ENCODE peak calls at places on chromosome 18, in five cellular contexts. I is H9, S is mesenchymal stem cell, P is neuronal stem cell, Y is H1. E is an unnamed sample.

GRCh38 chr18:63953811-63954210 is 4.7 kb downstream of the HMSD start:
- DNase-seq in I (no peak), S (no peak), P (no peak), Y (no peak), E (no peak)

GRCh38 chr18:73613706-73614340 is 533.8 kb downstream of the FBXO15 start:
- DNase-seq in I (no peak), S (no peak), P (no peak), Y (no peak), E (no peak)

GRCh38 chr18:63506336-63506646 is 29.5 kb downstream of the SERPINB5 start:
- DNase-seq in I (no peak), S (no peak), P (no peak), Y (no peak), E (no peak)

GRCh38 chr18:11488175-11488574 is 121.2 kb upstream of the SLC35G4 start:
- DNase-seq in I (no peak), S (no peak), P (no peak), Y (no peak), E (no peak)

GRCh38 chr18:50654211-50654610 is 94.3 kb downstream of the MAPK4 start:
- DNase-seq in I (no peak), S (no peak), P (no peak), Y (no peak), E (no peak)

GRCh38 chr18:49630246-49630699 is 68.4 kb downstream of the LIPG start:
- DNase-seq in I (no peak), S (peak), P (no peak), Y (no peak), E (no peak)

GRCh38 chr18:8153887-8154583 is 455.2 kb upstream of the RAB12 start:
- DNase-seq in I (no peak), S (peak), P (no peak), Y (no peak), E (no peak)

GRCh38 chr18:77131652-77132368 is 773 bp downstream of the MBP start:
- DNase-seq in I (no peak), S (peak), P (no peak), Y (no peak), E (peak)

GRCh38 chr18:10681581-10682367 is 155.9 kb downstream of the NAPG start:
- DNase-seq in I (no peak), S (no peak), P (no peak), Y (no peak), E (peak)

GRCh38 chr18:32093106-32093511 is 1.4 kb downstream of the RNF138 start:
- DNase-seq in I (peak), S (peak), P (peak), Y (peak), E (peak)

GRCh38 chr18:23494992-23495391 is 8.3 kb upstream of the RMC1 start:
- DNase-seq in I (no peak), S (no peak), P (no peak), Y (no peak), E (no peak)

GRCh38 chr18:10205136-10205535 is 249.3 kb upstream of the APCDD1 start:
- DNase-seq in I (no peak), S (no peak), P (no peak), Y (no peak), E (no peak)

GRCh38 chr18:12307251-12307736 is 747 bp upstream of the TUBB6 start:
- DNase-seq in I (no peak), S (peak), P (peak), Y (no peak), E (peak)

GRCh38 chr18:52499018-52499417 is 159.0 kb downstream of the DCC start:
- DNase-seq in I (no peak), S (no peak), P (no peak), Y (no peak), E (no peak)

GRCh38 chr18:23828426-23828825 is 139.2 kb downstream of the LAMA3 start:
- DNase-seq in I (no peak), S (peak), P (no peak), Y (no peak), E (peak)

GRCh38 chr18:79949571-79950439 is 1.6 kb downstream of the SLC66A2 start:
- DNase-seq in I (peak), S (no peak), P (no peak), Y (no peak), E (no peak)

GRCh38 chr18:29251681-29252080 is 1074.8 kb upstream of the CDH2 start:
- DNase-seq in I (no peak), S (no peak), P (no peak), Y (no peak), E (no peak)

GRCh38 chr18:45167631-45168225 is 447.5 kb upstream of the SLC14A2 start:
- DNase-seq in I (no peak), S (peak), P (no peak), Y (no peak), E (no peak)

GRCh38 chr18:9684901-9685738 is 23.0 kb upstream of the RAB31 start:
- DNase-seq in I (no peak), S (peak), P (no peak), Y (no peak), E (no peak)

GRCh38 chr18:33871363-33872025 is 293.5 kb downstream of the ASXL3 start:
- DNase-seq in I (no peak), S (peak), P (no peak), Y (no peak), E (no peak)

GRCh38 chr18:58400337-58400885 is 228.5 kb downstream of the ALPK2 start:
- DNase-seq in I (peak), S (no peak), P (no peak), Y (no peak), E (no peak)

GRCh38 chr18:75269140-75269676 is 58.6 kb downstream of the TSHZ1 start:
- DNase-seq in I (no peak), S (no peak), P (no peak), Y (no peak), E (no peak)

GRCh38 chr18:76447268-76447890 is 47.7 kb downstream of the ZNF516 start:
- DNase-seq in I (no peak), S (peak), P (no peak), Y (no peak), E (no peak)

GRCh38 chr18:12741351-12741750 is 38.5 kb downstream of the PSMG2 start:
- DNase-seq in I (no peak), S (peak), P (no peak), Y (no peak), E (peak)

GRCh38 chr18:77749189-77749588 is 499.5 kb downstream of the GALR1 start:
- DNase-seq in I (peak), S (no peak), P (no peak), Y (peak), E (no peak)

GRCh38 chr18:56835331-56835730 is 184.2 kb downstream of the WDR7 start:
- DNase-seq in I (no peak), S (no peak), P (no peak), Y (no peak), E (no peak)

GRCh38 chr18:31942301-31942998 is 478 bp downstream of the TRAPPC8 start:
- DNase-seq in I (peak), S (peak), P (no peak), Y (no peak), E (peak)

GRCh38 chr18:28086530-28087172 is 90.3 kb downstream of the CDH2 start:
- DNase-seq in I (no peak), S (no peak), P (peak), Y (no peak), E (no peak)

GRCh38 chr18:47953471-47953931 is 23.0 kb upstream of the SMAD2 start:
- DNase-seq in I (no peak), S (no peak), P (no peak), Y (no peak), E (peak)
- H2BK12ac ChIP-seq in I (no peak), S (no peak), P (no peak), Y (peak), E (no peak)

GRCh38 chr18:39162013-39162412 is 1596.4 kb upstream of the CELF4 start:
- DNase-seq in I (no peak), S (no peak), P (no peak), Y (peak), E (peak)
- H2BK12ac ChIP-seq in I (no peak), S (no peak), P (no peak), Y (no peak), E (no peak)

DNA sequence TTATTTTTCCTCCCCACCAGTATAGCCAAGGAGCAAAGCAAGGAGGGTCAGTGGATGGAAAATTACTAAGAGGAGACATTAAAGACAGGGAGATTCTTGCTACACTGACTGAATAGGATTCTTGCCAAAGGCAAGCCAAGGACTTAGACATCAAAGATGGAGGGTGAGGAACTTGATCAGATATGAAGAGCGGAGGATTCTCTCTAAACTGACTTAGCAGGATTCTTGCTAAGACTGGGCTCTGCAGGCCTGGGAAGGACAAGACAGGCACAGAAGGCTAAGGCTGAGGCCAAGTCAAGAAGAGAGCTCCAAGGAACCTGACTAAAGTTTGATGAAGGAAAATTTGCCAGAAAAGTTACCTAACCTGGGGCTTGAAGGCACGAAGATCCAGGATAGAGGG is 143.9 kb upstream of the RMP24 start:
- DNase-seq in I (no peak), S (no peak), P (no peak), Y (no peak), E (peak)
- H2BK12ac ChIP-seq in I (peak), S (no peak), P (no peak), Y (peak), E (no peak)

GRCh38 chr18:66160007-66160406 is 409.2 kb downstream of the CDH7 start:
- DNase-seq in I (no peak), S (no peak), P (no peak), Y (no peak), E (no peak)
- H2BK12ac ChIP-seq in I (no peak), S (no peak), P (no peak), Y (no peak), E (no peak)

DNA sequence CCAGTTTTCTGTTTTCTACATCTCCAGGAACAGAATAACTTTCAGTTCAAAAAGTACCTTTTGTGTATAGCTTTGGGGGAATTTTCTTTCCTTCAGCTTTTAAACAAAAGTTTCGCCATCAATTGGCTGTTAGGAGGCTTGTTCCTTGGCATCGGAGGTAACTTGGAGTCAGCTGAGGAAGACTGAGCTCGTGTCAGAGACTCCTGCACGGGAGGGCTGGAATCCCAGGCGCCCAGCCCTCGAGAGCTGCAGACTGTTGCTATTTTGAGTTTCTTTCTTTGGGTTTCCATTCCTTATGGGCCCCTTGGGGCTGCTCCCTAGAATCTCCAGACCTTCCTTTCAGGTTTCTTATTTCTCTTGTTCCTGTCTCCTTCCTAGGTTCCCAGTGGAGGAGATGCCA is 8.1 kb downstream of the EMILIN2 start:
- DNase-seq in I (no peak), S (no peak), P (no peak), Y (no peak), E (no peak)
- H2BK12ac ChIP-seq in I (no peak), S (no peak), P (no peak), Y (no peak), E (peak)